ENCODE peak calls at places on chromosomes 2 and 18, in seven cellular contexts. One of them, this sample, is unnamed.

GRCh38 chr2:190271783-190272456 is 47.7 kb downstream of the HIBCH start:
- DNase-seq in Panc1: no peak
- DNase-seq in A549: no peak
- DNase-seq in HCT116: no peak
- DNase-seq in adipocyte: no peak
- DNase-seq in fibroblast of lung: no peak
- DNase-seq in OCI-LY7: no peak
- DNase-seq in this sample: no peak

GRCh38 chr2:43539436-43539835 is 56.4 kb downstream of the THADA start:
- DNase-seq in Panc1: no peak
- DNase-seq in A549: no peak
- DNase-seq in HCT116: no peak
- DNase-seq in adipocyte: no peak
- DNase-seq in fibroblast of lung: no peak
- DNase-seq in OCI-LY7: no peak
- DNase-seq in this sample: no peak

GRCh38 chr2:218983263-218983970 is 1.6 kb downstream of the FEV start:
- DNase-seq in Panc1: no peak
- DNase-seq in A549: no peak
- DNase-seq in HCT116: no peak
- DNase-seq in adipocyte: no peak
- DNase-seq in fibroblast of lung: no peak
- DNase-seq in OCI-LY7: no peak
- DNase-seq in this sample: no peak

GRCh38 chr2:102839668-102840388 is 78.0 kb downstream of the TMEM182 start:
- DNase-seq in Panc1: peak; percentile 25
- DNase-seq in A549: peak; percentile 29
- DNase-seq in HCT116: peak; percentile 22
- DNase-seq in adipocyte: peak; percentile 78
- DNase-seq in fibroblast of lung: peak; percentile 53
- DNase-seq in OCI-LY7: peak; percentile 48
- DNase-seq in this sample: peak; percentile 77

GRCh38 chr18:13386891-13387801 is 168.6 kb downstream of the LDLRAD4 start:
- DNase-seq in Panc1: no peak
- DNase-seq in A549: no peak
- DNase-seq in HCT116: no peak
- DNase-seq in adipocyte: no peak
- DNase-seq in fibroblast of lung: no peak
- DNase-seq in OCI-LY7: no peak
- DNase-seq in this sample: no peak

GRCh38 chr2:7028846-7029245 is 111.6 kb downstream of the RNF144A start:
- DNase-seq in Panc1: no peak
- DNase-seq in A549: no peak
- DNase-seq in HCT116: no peak
- DNase-seq in adipocyte: no peak
- DNase-seq in fibroblast of lung: no peak
- DNase-seq in OCI-LY7: no peak
- DNase-seq in this sample: no peak

GRCh38 chr2:9076210-9076609 is 72.7 kb upstream of the MBOAT2 start:
- DNase-seq in Panc1: no peak
- DNase-seq in A549: no peak
- DNase-seq in HCT116: no peak
- DNase-seq in adipocyte: no peak
- DNase-seq in fibroblast of lung: peak; percentile 20
- DNase-seq in OCI-LY7: no peak
- DNase-seq in this sample: no peak

GRCh38 chr2:177639262-177639914 is 246.8 kb downstream of the AGPS start:
- DNase-seq in Panc1: no peak
- DNase-seq in A549: no peak
- DNase-seq in HCT116: no peak
- DNase-seq in adipocyte: no peak
- DNase-seq in fibroblast of lung: no peak
- DNase-seq in OCI-LY7: no peak
- DNase-seq in this sample: peak; percentile 12

GRCh38 chr2:96949701-96950350 is 36.6 kb downstream of the FAM178B start:
- DNase-seq in Panc1: no peak
- DNase-seq in A549: no peak
- DNase-seq in HCT116: no peak
- DNase-seq in adipocyte: no peak
- DNase-seq in fibroblast of lung: no peak
- DNase-seq in OCI-LY7: no peak
- DNase-seq in this sample: no peak

GRCh38 chr18:13570856-13571495 is 155.4 kb downstream of the FAM210A start:
- DNase-seq in Panc1: no peak
- DNase-seq in A549: no peak
- DNase-seq in HCT116: no peak
- DNase-seq in adipocyte: peak; percentile 10
- DNase-seq in fibroblast of lung: peak; percentile 16
- DNase-seq in OCI-LY7: no peak
- DNase-seq in this sample: no peak

GRCh38 chr2:1973636-1974035 is 229.3 kb upstream of the PXDN start:
- DNase-seq in Panc1: no peak
- DNase-seq in A549: no peak
- DNase-seq in HCT116: no peak
- DNase-seq in adipocyte: no peak
- DNase-seq in fibroblast of lung: no peak
- DNase-seq in OCI-LY7: no peak
- DNase-seq in this sample: no peak

GRCh38 chr2:29075894-29076700 is 1.8 kb upstream of the PCARE start:
- DNase-seq in Panc1: no peak
- DNase-seq in A549: no peak
- DNase-seq in HCT116: no peak
- DNase-seq in adipocyte: peak; percentile 60
- DNase-seq in fibroblast of lung: peak; percentile 20
- DNase-seq in OCI-LY7: no peak
- DNase-seq in this sample: no peak

GRCh38 chr2:10083692-10084566 is 3.7 kb upstream of the CYS1 start:
- DNase-seq in Panc1: no peak
- DNase-seq in A549: no peak
- DNase-seq in HCT116: no peak
- DNase-seq in adipocyte: no peak
- DNase-seq in fibroblast of lung: no peak
- DNase-seq in OCI-LY7: peak; percentile 27
- DNase-seq in this sample: no peak

GRCh38 chr2:197434541-197435513 is at the start of gene SF3B1:
- DNase-seq in Panc1: peak; percentile 91
- DNase-seq in A549: peak; percentile 98
- DNase-seq in HCT116: peak; percentile 95
- DNase-seq in adipocyte: peak; percentile 99
- DNase-seq in fibroblast of lung: peak; percentile 98
- DNase-seq in OCI-LY7: peak; percentile 99
- DNase-seq in this sample: peak; percentile 97

DNA sequence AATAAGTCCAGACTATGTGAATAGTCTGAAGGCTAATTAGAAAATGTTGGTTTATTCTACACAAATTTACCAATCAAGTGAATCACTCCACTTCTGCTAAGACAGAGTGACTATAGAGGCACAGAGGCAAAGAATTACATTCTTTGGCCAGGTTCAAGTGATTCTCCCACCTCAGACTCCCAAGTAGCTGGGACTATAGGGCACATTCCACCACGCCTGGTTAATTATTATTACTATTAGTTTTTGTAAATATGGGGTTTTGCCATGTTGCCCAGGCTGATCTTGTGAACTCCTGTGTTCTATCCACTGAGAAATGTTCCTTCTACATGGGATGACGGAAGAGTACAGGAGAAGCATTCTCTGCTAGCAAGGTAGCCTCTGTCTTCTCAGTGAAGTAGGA is 37.6 kb upstream of the PSME4 start:
- DNase-seq in Panc1: no peak
- DNase-seq in A549: no peak
- DNase-seq in HCT116: no peak
- DNase-seq in adipocyte: no peak
- DNase-seq in fibroblast of lung: no peak
- DNase-seq in OCI-LY7: no peak
- DNase-seq in this sample: no peak
- H3K9me3 ChIP-seq in Panc1: no peaks in the 10 kb centered on the region
- H3K9me3 ChIP-seq in A549: no peaks in the 10 kb centered on the region
- H3K9me3 ChIP-seq in HCT116: no peaks in the 10 kb centered on the region
- H3K9me3 ChIP-seq in adipocyte: no peaks in the 10 kb centered on the region
- H3K9me3 ChIP-seq in fibroblast of lung: no peaks in the 10 kb centered on the region
- H3K9me3 ChIP-seq in OCI-LY7: no peaks in the 10 kb centered on the region
- H3K9me3 ChIP-seq in this sample: no peaks in the 10 kb centered on the region

GRCh38 chr2:215505044-215505786 is 69.3 kb upstream of the FN1 start:
- DNase-seq in Panc1: no peak
- DNase-seq in A549: peak; percentile 30
- DNase-seq in HCT116: no peak
- DNase-seq in adipocyte: peak; percentile 81
- DNase-seq in fibroblast of lung: peak; percentile 55
- DNase-seq in OCI-LY7: no peak
- DNase-seq in this sample: no peak
- H3K4me3 ChIP-seq in Panc1: no peak overlapping the region
- H3K4me3 ChIP-seq in A549: no peak overlapping the region
- H3K4me3 ChIP-seq in HCT116: no peak overlapping the region
- H3K4me3 ChIP-seq in adipocyte: peak overlapping the region; percentile 25
- H3K4me3 ChIP-seq in fibroblast of lung: no peak overlapping the region
- H3K4me3 ChIP-seq in OCI-LY7: no peak overlapping the region
- H3K4me3 ChIP-seq in this sample: no peak overlapping the region

DNA sequence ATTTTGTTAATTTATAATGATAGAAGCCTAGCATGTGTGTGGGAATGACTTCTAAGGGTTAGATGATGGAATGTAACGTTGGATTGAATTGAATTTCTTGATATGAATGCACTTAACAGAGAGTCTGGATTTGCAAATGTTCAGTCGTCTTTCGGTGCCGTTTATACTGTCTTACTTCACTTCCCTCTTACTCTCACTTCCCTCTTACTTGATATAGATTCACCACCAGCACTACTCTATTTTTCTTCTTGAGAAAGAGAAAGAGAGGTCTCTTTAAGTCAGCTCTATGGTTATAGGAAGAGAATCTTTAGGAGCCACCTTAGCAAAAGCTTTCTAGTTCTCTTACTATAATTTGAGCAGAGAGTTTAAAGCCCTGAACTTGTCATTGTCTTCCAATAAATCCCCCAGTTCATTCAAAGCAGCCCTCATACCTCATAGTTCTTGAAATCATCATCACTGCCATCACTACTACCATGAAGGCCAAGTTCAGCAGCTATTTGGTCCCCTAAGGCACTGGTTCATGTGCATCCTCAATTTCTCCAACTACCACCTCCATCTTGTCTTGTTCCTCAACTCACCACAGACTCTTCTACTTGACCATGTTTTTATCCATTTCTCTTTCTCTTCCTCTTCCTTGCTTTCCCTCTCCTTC is 501.7 kb upstream of the TCF4 start:
- DNase-seq in Panc1: no peak
- DNase-seq in A549: no peak
- DNase-seq in HCT116: no peak
- DNase-seq in adipocyte: no peak
- DNase-seq in fibroblast of lung: no peak
- DNase-seq in OCI-LY7: no peak
- DNase-seq in this sample: no peak
- H3K9me3 ChIP-seq in Panc1: no peaks in the 10 kb centered on the region
- H3K9me3 ChIP-seq in A549: no peaks in the 10 kb centered on the region
- H3K9me3 ChIP-seq in HCT116: peaks cover 27% of the 10 kb centered on the region
- H3K9me3 ChIP-seq in adipocyte: no peaks in the 10 kb centered on the region
- H3K9me3 ChIP-seq in fibroblast of lung: no peaks in the 10 kb centered on the region
- H3K9me3 ChIP-seq in OCI-LY7: no peaks in the 10 kb centered on the region
- H3K9me3 ChIP-seq in this sample: no peaks in the 10 kb centered on the region

DNA sequence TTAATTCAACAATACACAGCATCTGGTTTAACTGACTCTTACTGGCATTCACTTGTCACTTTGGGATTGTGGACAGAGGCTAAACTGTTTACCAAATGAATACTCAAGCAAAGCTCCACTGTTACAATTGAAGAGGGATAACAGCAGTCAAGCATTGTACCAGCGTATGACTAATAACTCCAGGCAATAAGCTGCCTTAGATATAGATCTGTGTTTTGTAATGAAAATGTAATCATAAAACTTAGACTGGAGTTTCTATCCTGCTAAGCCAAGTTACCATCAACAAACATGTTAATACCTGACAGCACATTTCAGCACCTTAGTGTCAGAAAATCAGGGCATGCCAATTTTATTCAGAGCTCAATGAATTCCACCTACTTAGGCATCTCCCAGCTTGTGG is 889.5 kb downstream of the EPHA4 start:
- DNase-seq in Panc1: no peak
- DNase-seq in A549: peak; percentile 5
- DNase-seq in HCT116: no peak
- DNase-seq in adipocyte: peak; percentile 66
- DNase-seq in fibroblast of lung: no peak
- DNase-seq in OCI-LY7: no peak
- DNase-seq in this sample: no peak
- H3K4me3 ChIP-seq in Panc1: no peak overlapping the region
- H3K4me3 ChIP-seq in A549: no peak overlapping the region
- H3K4me3 ChIP-seq in HCT116: no peak overlapping the region
- H3K4me3 ChIP-seq in adipocyte: no peak overlapping the region
- H3K4me3 ChIP-seq in fibroblast of lung: no peak overlapping the region
- H3K4me3 ChIP-seq in OCI-LY7: no peak overlapping the region
- H3K4me3 ChIP-seq in this sample: no peak overlapping the region

GRCh38 chr18:55748227-55748738 is 160.3 kb upstream of the TCF4 start:
- DNase-seq in Panc1: no peak
- DNase-seq in A549: no peak
- DNase-seq in HCT116: no peak
- DNase-seq in adipocyte: no peak
- DNase-seq in fibroblast of lung: no peak
- DNase-seq in OCI-LY7: no peak
- DNase-seq in this sample: no peak

GRCh38 chr18:55753643-55754255 is 165.8 kb upstream of the TCF4 start:
- DNase-seq in Panc1: peak; percentile 36
- DNase-seq in A549: peak; percentile 4
- DNase-seq in HCT116: no peak
- DNase-seq in adipocyte: no peak
- DNase-seq in fibroblast of lung: peak; percentile 18
- DNase-seq in OCI-LY7: no peak
- DNase-seq in this sample: no peak

DNA sequence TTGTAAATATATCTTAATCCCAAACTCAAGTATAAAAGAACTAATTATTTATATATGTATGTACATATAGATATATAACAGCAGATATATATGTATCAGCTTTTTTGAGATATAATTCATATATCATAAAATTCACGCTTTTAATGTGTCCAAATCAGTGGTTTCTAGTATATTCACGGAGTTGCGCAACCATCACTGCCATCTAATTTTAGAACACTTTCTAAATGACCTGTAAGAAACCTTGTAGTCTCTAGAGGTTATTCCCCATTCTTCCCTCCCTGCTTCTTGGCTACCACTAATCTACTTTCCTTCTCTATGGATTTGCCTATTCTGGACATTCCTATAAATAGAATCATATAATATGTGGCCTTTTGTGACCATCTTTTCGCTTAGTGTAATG is 163.5 kb upstream of the TCF4 start:
- DNase-seq in Panc1: no peak
- DNase-seq in A549: no peak
- DNase-seq in HCT116: no peak
- DNase-seq in adipocyte: no peak
- DNase-seq in fibroblast of lung: no peak
- DNase-seq in OCI-LY7: no peak
- DNase-seq in this sample: no peak
- H3K9me3 ChIP-seq in Panc1: no peaks in the 10 kb centered on the region
- H3K9me3 ChIP-seq in A549: no peaks in the 10 kb centered on the region
- H3K9me3 ChIP-seq in HCT116: peaks cover 18% of the 10 kb centered on the region
- H3K9me3 ChIP-seq in adipocyte: no peaks in the 10 kb centered on the region
- H3K9me3 ChIP-seq in fibroblast of lung: no peaks in the 10 kb centered on the region
- H3K9me3 ChIP-seq in OCI-LY7: no peaks in the 10 kb centered on the region
- H3K9me3 ChIP-seq in this sample: no peaks in the 10 kb centered on the region

DNA sequence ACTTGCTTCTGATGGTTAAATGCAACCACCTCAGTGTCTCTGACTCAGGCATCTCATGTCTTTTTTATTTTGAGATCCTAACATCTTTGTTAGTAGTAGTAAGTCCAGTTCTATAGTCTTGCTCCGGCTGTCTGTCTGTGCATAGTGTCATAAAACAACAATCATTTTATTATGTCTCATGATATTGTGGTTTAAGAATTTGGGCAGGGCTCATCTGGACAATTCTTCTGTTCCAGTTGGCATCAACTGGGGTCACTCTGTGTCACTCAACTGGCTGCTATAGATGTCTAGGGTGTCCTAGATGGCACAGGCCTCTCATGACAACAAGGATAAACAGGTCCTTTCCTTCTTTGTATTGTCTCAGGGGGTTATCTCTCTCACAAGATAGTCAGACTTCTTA is 299.6 kb upstream of the ZNF521 start:
- DNase-seq in Panc1: no peak
- DNase-seq in A549: no peak
- DNase-seq in HCT116: no peak
- DNase-seq in adipocyte: no peak
- DNase-seq in fibroblast of lung: no peak
- DNase-seq in OCI-LY7: no peak
- DNase-seq in this sample: no peak
- H3K4me3 ChIP-seq in Panc1: no peak overlapping the region
- H3K4me3 ChIP-seq in A549: no peak overlapping the region
- H3K4me3 ChIP-seq in HCT116: no peak overlapping the region
- H3K4me3 ChIP-seq in adipocyte: no peak overlapping the region
- H3K4me3 ChIP-seq in fibroblast of lung: no peak overlapping the region
- H3K4me3 ChIP-seq in OCI-LY7: no peak overlapping the region
- H3K4me3 ChIP-seq in this sample: no peak overlapping the region